ENCODE peak calls at places on chromosomes 4 and X, in ten cellular contexts. One of them, this sample, is unnamed.

GRCh38 chrX:11944486-11944885 is 186.4 kb downstream of the MSL3 start:
- DNase-seq in stimulated activated CD4-positive, alpha-beta T cell treated with anti-CD3 and anti-CD28 coated beads, TNF-alpha, amount 100 ng/mL, for 4 hours: no peak
- DNase-seq in upper lobe of right lung: no peak
- DNase-seq in mucosa of gallbladder: no peak
- DNase-seq in skeletal muscle cell: no peak
- DNase-seq in putamen: peak; percentile 8
- DNase-seq in fibroblast of mammary gland: peak; percentile 68
- DNase-seq in thyroid gland: no peak
- DNase-seq in renal cortical epithelial cell: peak; percentile 33
- DNase-seq in HCEC 1CT: peak; percentile 70
- DNase-seq in this sample: peak; percentile 13

GRCh38 chr4:14695411-14695810 is 306.9 kb upstream of the CPEB2 start:
- DNase-seq in stimulated activated CD4-positive, alpha-beta T cell treated with anti-CD3 and anti-CD28 coated beads, TNF-alpha, amount 100 ng/mL, for 4 hours: no peak
- DNase-seq in upper lobe of right lung: no peak
- DNase-seq in mucosa of gallbladder: no peak
- DNase-seq in skeletal muscle cell: no peak
- DNase-seq in putamen: no peak
- DNase-seq in fibroblast of mammary gland: peak; percentile 21
- DNase-seq in thyroid gland: no peak
- DNase-seq in renal cortical epithelial cell: no peak
- DNase-seq in HCEC 1CT: peak; percentile 9
- DNase-seq in this sample: no peak

GRCh38 chr4:123415977-123416376 is 19.4 kb downstream of the SPRY1 start:
- DNase-seq in stimulated activated CD4-positive, alpha-beta T cell treated with anti-CD3 and anti-CD28 coated beads, TNF-alpha, amount 100 ng/mL, for 4 hours: no peak
- DNase-seq in upper lobe of right lung: no peak
- DNase-seq in mucosa of gallbladder: no peak
- DNase-seq in skeletal muscle cell: no peak
- DNase-seq in putamen: no peak
- DNase-seq in fibroblast of mammary gland: no peak
- DNase-seq in thyroid gland: no peak
- DNase-seq in renal cortical epithelial cell: no peak
- DNase-seq in HCEC 1CT: peak; percentile 45
- DNase-seq in this sample: no peak

GRCh38 chr4:46123872-46124755 is at the start of gene GABRG1:
- DNase-seq in stimulated activated CD4-positive, alpha-beta T cell treated with anti-CD3 and anti-CD28 coated beads, TNF-alpha, amount 100 ng/mL, for 4 hours: no peak
- DNase-seq in upper lobe of right lung: peak; percentile 33
- DNase-seq in mucosa of gallbladder: no peak
- DNase-seq in skeletal muscle cell: no peak
- DNase-seq in putamen: peak; percentile 70
- DNase-seq in fibroblast of mammary gland: no peak
- DNase-seq in thyroid gland: peak; percentile 6
- DNase-seq in renal cortical epithelial cell: no peak
- DNase-seq in HCEC 1CT: no peak
- DNase-seq in this sample: peak; percentile 76

GRCh38 chrX:105480646-105481310 is 260.3 kb upstream of the TEX13A start:
- DNase-seq in stimulated activated CD4-positive, alpha-beta T cell treated with anti-CD3 and anti-CD28 coated beads, TNF-alpha, amount 100 ng/mL, for 4 hours: no peak
- DNase-seq in upper lobe of right lung: no peak
- DNase-seq in mucosa of gallbladder: no peak
- DNase-seq in skeletal muscle cell: no peak
- DNase-seq in putamen: no peak
- DNase-seq in fibroblast of mammary gland: no peak
- DNase-seq in thyroid gland: no peak
- DNase-seq in renal cortical epithelial cell: no peak
- DNase-seq in HCEC 1CT: no peak
- DNase-seq in this sample: no peak

GRCh38 chr4:176753049-176753448 is 39.7 kb downstream of the VEGFC start:
- DNase-seq in stimulated activated CD4-positive, alpha-beta T cell treated with anti-CD3 and anti-CD28 coated beads, TNF-alpha, amount 100 ng/mL, for 4 hours: no peak
- DNase-seq in upper lobe of right lung: no peak
- DNase-seq in mucosa of gallbladder: no peak
- DNase-seq in skeletal muscle cell: peak; percentile 89
- DNase-seq in putamen: no peak
- DNase-seq in fibroblast of mammary gland: peak; percentile 98
- DNase-seq in thyroid gland: no peak
- DNase-seq in renal cortical epithelial cell: peak; percentile 11
- DNase-seq in HCEC 1CT: peak; percentile 89
- DNase-seq in this sample: no peak

GRCh38 chr4:54065282-54066087 is 1.1 kb upstream of the CHIC2 start:
- DNase-seq in stimulated activated CD4-positive, alpha-beta T cell treated with anti-CD3 and anti-CD28 coated beads, TNF-alpha, amount 100 ng/mL, for 4 hours: no peak
- DNase-seq in upper lobe of right lung: no peak
- DNase-seq in mucosa of gallbladder: no peak
- DNase-seq in skeletal muscle cell: no peak
- DNase-seq in putamen: no peak
- DNase-seq in fibroblast of mammary gland: peak; percentile 47
- DNase-seq in thyroid gland: peak; percentile 13
- DNase-seq in renal cortical epithelial cell: no peak
- DNase-seq in HCEC 1CT: no peak
- DNase-seq in this sample: no peak

GRCh38 chrX:132023117-132023895 is at the start of gene STK26:
- DNase-seq in stimulated activated CD4-positive, alpha-beta T cell treated with anti-CD3 and anti-CD28 coated beads, TNF-alpha, amount 100 ng/mL, for 4 hours: peak; percentile 52
- DNase-seq in upper lobe of right lung: peak; percentile 88
- DNase-seq in mucosa of gallbladder: peak; percentile 52
- DNase-seq in skeletal muscle cell: peak; percentile 13
- DNase-seq in putamen: peak; percentile 15
- DNase-seq in fibroblast of mammary gland: peak; percentile 56
- DNase-seq in thyroid gland: peak; percentile 55
- DNase-seq in renal cortical epithelial cell: no peak
- DNase-seq in HCEC 1CT: peak; percentile 76
- DNase-seq in this sample: peak; percentile 48

GRCh38 chr4:173012608-173013007 is 156.0 kb upstream of the GALNT7 start:
- DNase-seq in stimulated activated CD4-positive, alpha-beta T cell treated with anti-CD3 and anti-CD28 coated beads, TNF-alpha, amount 100 ng/mL, for 4 hours: no peak
- DNase-seq in upper lobe of right lung: no peak
- DNase-seq in mucosa of gallbladder: no peak
- DNase-seq in skeletal muscle cell: no peak
- DNase-seq in putamen: no peak
- DNase-seq in fibroblast of mammary gland: no peak
- DNase-seq in thyroid gland: no peak
- DNase-seq in renal cortical epithelial cell: no peak
- DNase-seq in HCEC 1CT: no peak
- DNase-seq in this sample: no peak

GRCh38 chrX:86383681-86384540 is 235.7 kb downstream of the DACH2 start:
- DNase-seq in stimulated activated CD4-positive, alpha-beta T cell treated with anti-CD3 and anti-CD28 coated beads, TNF-alpha, amount 100 ng/mL, for 4 hours: no peak
- DNase-seq in upper lobe of right lung: no peak
- DNase-seq in mucosa of gallbladder: no peak
- DNase-seq in skeletal muscle cell: no peak
- DNase-seq in putamen: no peak
- DNase-seq in fibroblast of mammary gland: no peak
- DNase-seq in thyroid gland: no peak
- DNase-seq in renal cortical epithelial cell: no peak
- DNase-seq in HCEC 1CT: no peak
- DNase-seq in this sample: no peak

GRCh38 chrX:16786791-16787735 is 797 bp downstream of the TXLNG start:
- DNase-seq in stimulated activated CD4-positive, alpha-beta T cell treated with anti-CD3 and anti-CD28 coated beads, TNF-alpha, amount 100 ng/mL, for 4 hours: peak; percentile 17
- DNase-seq in upper lobe of right lung: peak; percentile 69
- DNase-seq in mucosa of gallbladder: no peak
- DNase-seq in skeletal muscle cell: no peak
- DNase-seq in putamen: no peak
- DNase-seq in fibroblast of mammary gland: peak; percentile 50
- DNase-seq in thyroid gland: peak; percentile 21
- DNase-seq in renal cortical epithelial cell: no peak
- DNase-seq in HCEC 1CT: peak; percentile 29
- DNase-seq in this sample: no peak